ENCODE peak calls at places on chromosomes 7 and 10, in five cellular contexts. V, B, D, L and R are unnamed samples.

GRCh38 chr7:41969713-41970112 is 266.8 kb upstream of the INHBA start:
- DNase-seq in V (no peak), B (peak), D (no peak), L (no peak), R (no peak)

GRCh38 chr10:22491480-22491879 is 146.2 kb downstream of the SPAG6 start:
- DNase-seq in V (no peak), B (no peak), D (no peak), L (no peak), R (no peak)

GRCh38 chr7:12893292-12893691 is 205.9 kb downstream of the ARL4A start:
- DNase-seq in V (no peak), B (peak), D (no peak), L (no peak), R (no peak)

GRCh38 chr7:137213744-137214143 is 129.8 kb downstream of the PTN start:
- DNase-seq in V (no peak), B (no peak), D (no peak), L (no peak), R (no peak)

GRCh38 chr7:130910949-130911944 is 177.2 kb upstream of the KLF14 start:
- DNase-seq in V (no peak), B (peak), D (peak), L (peak), R (no peak)

GRCh38 chr10:132109341-132110072 is 43.8 kb downstream of the JAKMIP3 start:
- DNase-seq in V (no peak), B (peak), D (no peak), L (no peak), R (no peak)

GRCh38 chr10:71963756-71964668 is at the start of gene CHST3:
- DNase-seq in V (peak), B (peak), D (peak), L (no peak), R (no peak)

GRCh38 chr7:88321694-88322093 is 15.0 kb upstream of the STEAP4 start:
- DNase-seq in V (no peak), B (no peak), D (no peak), L (no peak), R (no peak)

GRCh38 chr7:72435366-72435765 is 23.2 kb upstream of the CALN1 start:
- DNase-seq in V (no peak), B (no peak), D (no peak), L (no peak), R (no peak)

GRCh38 chr7:154879629-154880028 is 123.3 kb downstream of the PAXIP1 start:
- DNase-seq in V (no peak), B (no peak), D (no peak), L (no peak), R (no peak)

DNA sequence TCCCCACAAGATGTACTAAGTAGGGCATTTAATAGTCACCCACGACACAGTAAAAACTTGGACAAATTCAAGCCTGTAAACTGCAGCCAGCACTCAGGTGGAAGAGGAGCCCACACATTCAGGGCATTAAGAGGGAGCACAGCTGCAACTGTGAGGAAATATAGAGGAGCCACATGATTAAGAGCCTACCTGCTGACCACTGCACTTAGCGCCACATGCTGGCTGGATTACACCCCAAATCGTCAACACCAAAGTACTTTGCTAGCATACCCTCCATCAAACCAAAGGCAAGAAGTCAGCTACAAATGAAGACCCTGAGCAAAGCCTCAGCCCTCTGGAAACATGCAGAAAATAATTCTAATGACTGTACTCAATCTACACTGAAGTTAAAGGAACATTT is 322.3 kb upstream of the PLXDC2 start:
- DNase-seq in V (no peak), B (no peak), D (no peak), L (no peak), R (no peak)
- TF ChIP-seq CTCF in V (no peak), B (no peak), D (no peak), L (no peak), R (no peak)

DNA sequence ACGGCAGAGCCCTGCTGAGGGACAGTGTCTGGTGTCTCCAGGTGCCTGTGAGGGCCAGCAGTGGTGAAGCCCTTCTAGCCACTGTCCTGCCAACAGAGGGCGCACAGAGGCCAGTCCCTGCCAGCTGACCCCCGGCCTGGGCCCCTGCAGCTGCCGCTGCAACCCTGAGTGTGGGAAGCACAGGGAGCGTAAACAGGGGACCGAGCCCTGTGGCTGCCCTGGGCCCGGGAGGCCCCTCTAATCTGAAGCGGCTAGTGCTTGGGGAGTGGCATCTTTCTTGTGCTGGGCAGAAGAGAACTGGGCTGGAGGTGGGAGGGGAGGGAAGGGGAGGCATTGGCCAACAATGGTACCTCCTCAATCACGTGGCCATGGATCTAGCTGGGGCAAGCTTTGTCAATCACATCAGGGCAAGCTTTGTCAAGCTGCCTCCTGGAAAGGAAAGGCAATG is 34.6 kb downstream of the TRIM8 start:
- DNase-seq in V (peak), B (no peak), D (peak), L (peak), R (no peak)
- TF ChIP-seq CTCF in V (peak), B (peak), D (peak), L (peak), R (peak)

GRCh38 chr7:142528608-142529408 is 220.5 kb upstream of the PRSS1 start:
- DNase-seq in V (no peak), B (no peak), D (no peak), L (peak), R (no peak)
- TF ChIP-seq CTCF in V (no peak), B (no peak), D (no peak), L (no peak), R (no peak)

DNA sequence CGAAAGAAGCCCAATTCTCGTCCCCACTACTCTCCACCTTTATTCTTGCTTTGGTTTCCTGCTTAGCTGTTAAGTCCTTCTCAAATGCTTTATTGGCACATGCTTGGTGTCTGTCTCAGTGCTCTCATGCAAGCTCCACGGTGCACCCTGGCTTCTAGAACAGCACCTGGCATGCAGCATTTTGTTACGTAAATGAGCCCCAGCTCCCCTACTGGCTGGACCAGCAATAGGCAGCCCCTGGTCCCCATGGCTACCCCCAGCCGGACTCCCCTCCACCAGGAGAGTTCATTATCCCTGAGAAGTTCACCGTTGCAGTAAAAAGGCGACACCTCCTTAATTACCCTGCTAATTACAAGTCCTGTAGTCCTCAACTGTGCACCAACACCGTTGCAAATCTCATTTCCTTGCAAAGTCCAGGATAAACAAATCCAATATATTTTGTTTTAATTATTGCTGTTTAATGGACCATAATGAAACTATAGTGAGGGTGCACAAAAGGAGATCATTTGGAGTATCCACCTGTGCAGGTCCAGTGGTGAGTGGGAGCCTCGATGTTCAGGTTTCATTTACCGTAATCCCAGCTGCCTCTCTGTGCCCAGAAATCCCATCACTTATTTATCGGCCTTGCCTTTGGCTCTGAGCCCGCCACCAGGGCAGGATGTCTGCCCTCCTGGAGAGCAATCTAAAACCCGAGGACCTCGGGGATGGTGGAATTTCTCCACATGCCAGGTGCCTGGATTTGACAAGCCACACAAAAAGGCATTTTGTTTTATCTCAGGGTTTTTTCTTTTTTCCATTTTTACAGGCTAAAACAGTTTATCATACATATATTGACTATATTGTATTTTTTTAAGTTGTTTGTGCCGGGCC is 12.8 kb upstream of the DRGX start:
- DNase-seq in V (no peak), B (peak), D (no peak), L (peak), R (no peak)
- TF ChIP-seq CTCF in V (peak), B (peak), D (peak), L (peak), R (peak)